ENCODE peak calls at places on chromosomes 6 and 20, in six cellular contexts. U is HL-60; D is small intestine; M is hippocampal formation; G is cardiac muscle cell; O is stimulated activated CD8-positive, alpha-beta memory T cell treated with anti-CD3 and anti-CD28 coated beads, Interleukin-12 subunit alpha, Interleukin-12 subunit beta, amount 100 ng/mL, for 1 hour. W is an unnamed sample.

GRCh38 chr20:6489361-6490154 is 277.9 kb upstream of the BMP2 start:
- DNase-seq in U (peak; percentile 90), D (peak; percentile 40), M (no peak), G (no peak), O (no peak), W (no peak)

GRCh38 chr6:164578616-164579015 is 730.8 kb downstream of the C6orf118 start:
- DNase-seq in U (no peak), D (no peak), M (no peak), G (no peak), O (no peak), W (no peak)

GRCh38 chr6:57324538-57324937 is 7.1 kb downstream of the PRIM2 start:
- DNase-seq in U (no peak), D (no peak), M (peak; percentile 11), G (no peak), O (no peak), W (no peak)

GRCh38 chr6:15433517-15433874 is 187.6 kb downstream of the JARID2 start:
- DNase-seq in U (no peak), D (no peak), M (no peak), G (no peak), O (no peak), W (no peak)

GRCh38 chr6:170374571-170375444 is 68.2 kb downstream of the FAM120B start:
- DNase-seq in U (peak; percentile 46), D (peak; percentile 14), M (no peak), G (peak; percentile 86), O (no peak), W (no peak)

GRCh38 chr20:32737371-32738223 is 5.7 kb downstream of the COMMD7 start:
- DNase-seq in U (no peak), D (peak; percentile 34), M (no peak), G (peak; percentile 71), O (no peak), W (no peak)

GRCh38 chr6:156718647-156719394 is 58.4 kb upstream of the ARID1B start:
- DNase-seq in U (no peak), D (no peak), M (no peak), G (peak; percentile 58), O (no peak), W (peak; percentile 46)

GRCh38 chr20:19735446-19735845 is 22.6 kb upstream of the RIN2 start:
- DNase-seq in U (peak; percentile 75), D (peak; percentile 85), M (peak; percentile 73), G (peak; percentile 88), O (no peak), W (peak; percentile 54)

GRCh38 chr6:79946242-79946641 is 1.1 kb downstream of the ELOVL4 start:
- DNase-seq in U (no peak), D (no peak), M (peak; percentile 37), G (peak; percentile 38), O (no peak), W (no peak)

GRCh38 chr6:24827162-24827561 is 28.4 kb upstream of the ARMH2 start:
- DNase-seq in U (no peak), D (no peak), M (no peak), G (no peak), O (no peak), W (no peak)

GRCh38 chr6:128095362-128095761 is 194.5 kb upstream of the THEMIS start:
- DNase-seq in U (no peak), D (no peak), M (no peak), G (no peak), O (no peak), W (no peak)

GRCh38 chr6:140012146-140012545 is 637.7 kb upstream of the CITED2 start:
- DNase-seq in U (no peak), D (no peak), M (no peak), G (no peak), O (no peak), W (no peak)

GRCh38 chr20:60271597-60271996 is 313.4 kb downstream of the CDH26 start:
- DNase-seq in U (no peak), D (no peak), M (no peak), G (no peak), O (no peak), W (no peak)

GRCh38 chr6:125293587-125293986 is 8.2 kb downstream of the HDDC2 start:
- DNase-seq in U (no peak), D (no peak), M (no peak), G (no peak), O (no peak), W (no peak)

GRCh38 chr6:170446841-170447560 is 106.1 kb downstream of the PSMB1 start:
- DNase-seq in U (no peak), D (no peak), M (no peak), G (no peak), O (no peak), W (no peak)

GRCh38 chr6:37170273-37171140 is 555 bp downstream of the PIM1 start:
- DNase-seq in U (no peak), D (peak; percentile 43), M (peak; percentile 60), G (peak; percentile 60), O (no peak), W (peak; percentile 60)

GRCh38 chr20:20413801-20414200 is 45.9 kb downstream of the INSM1 start:
- DNase-seq in U (no peak), D (no peak), M (no peak), G (no peak), O (no peak), W (no peak)

GRCh38 chr20:41334452-41335421 is 5.9 kb upstream of the LPIN3 start:
- DNase-seq in U (no peak), D (no peak), M (no peak), G (peak; percentile 27), O (no peak), W (no peak)

GRCh38 chr6:80425089-80425823 is 318.8 kb downstream of the BCKDHB start:
- DNase-seq in U (no peak), D (no peak), M (no peak), G (peak; percentile 95), O (no peak), W (no peak)

GRCh38 chr6:1577146-1577680 is 32.5 kb upstream of the FOXC1 start:
- DNase-seq in U (no peak), D (no peak), M (no peak), G (no peak), O (no peak), W (no peak)

GRCh38 chr6:108666656-108667260 is 106.0 kb downstream of the FOXO3 start:
- DNase-seq in U (no peak), D (no peak), M (no peak), G (no peak), O (no peak), W (no peak)

GRCh38 chr6:169494038-169494437 is 207.8 kb downstream of the WDR27 start:
- DNase-seq in U (no peak), D (no peak), M (no peak), G (no peak), O (no peak), W (no peak)

GRCh38 chr6:41051873-41052272 is 1.1 kb upstream of the APOBEC2 start:
- DNase-seq in U (no peak), D (no peak), M (no peak), G (no peak), O (no peak), W (no peak)

GRCh38 chr6:11212625-11213024 is 19.8 kb downstream of the NEDD9 start:
- DNase-seq in U (no peak), D (no peak), M (no peak), G (peak; percentile 87), O (no peak), W (no peak)

GRCh38 chr6:123838612-123839279 is 35.1 kb downstream of the NKAIN2 start:
- DNase-seq in U (no peak), D (no peak), M (no peak), G (no peak), O (no peak), W (no peak)

GRCh38 chr20:39829713-39830112 is 859.3 kb downstream of the MAFB start:
- DNase-seq in U (no peak), D (no peak), M (no peak), G (no peak), O (no peak), W (no peak)

GRCh38 chr6:36660771-36661471 is 17.6 kb upstream of the CDKN1A start:
- DNase-seq in U (no peak), D (peak; percentile 62), M (no peak), G (peak; percentile 61), O (no peak), W (no peak)

GRCh38 chr20:19647992-19648391 is 110.1 kb upstream of the RIN2 start:
- DNase-seq in U (no peak), D (no peak), M (no peak), G (no peak), O (no peak), W (no peak)

GRCh38 chr6:17280552-17281090 is 540 bp upstream of the RBM24 start:
- DNase-seq in U (no peak), D (peak; percentile 19), M (no peak), G (peak; percentile 31), O (no peak), W (peak; percentile 32)

GRCh38 chr20:7171911-7172310 is 404.4 kb downstream of the BMP2 start:
- DNase-seq in U (no peak), D (no peak), M (no peak), G (peak; percentile 43), O (no peak), W (no peak)

GRCh38 chr20:48845000-48845399 is 17.2 kb upstream of the PREX1 start:
- DNase-seq in U (no peak), D (no peak), M (no peak), G (peak; percentile 60), O (no peak), W (no peak)

GRCh38 chr6:150191809-150192208 is 49.0 kb downstream of the PPP1R14C start:
- DNase-seq in U (no peak), D (no peak), M (no peak), G (peak; percentile 32), O (no peak), W (no peak)

GRCh38 chr6:14110001-14110818 is 7.4 kb upstream of the CD83 start:
- DNase-seq in U (no peak), D (no peak), M (no peak), G (no peak), O (no peak), W (no peak)

GRCh38 chr20:64188071-64188470 is 23.8 kb downstream of the MYT1 start:
- DNase-seq in U (no peak), D (no peak), M (no peak), G (no peak), O (no peak), W (no peak)

GRCh38 chr6:169240591-169241390 is 12.9 kb downstream of the THBS2 start:
- DNase-seq in U (no peak), D (no peak), M (no peak), G (no peak), O (no peak), W (no peak)

GRCh38 chr20:19921349-19921793 is 95.8 kb upstream of the NAA20 start:
- DNase-seq in U (no peak), D (no peak), M (no peak), G (no peak), O (no peak), W (no peak)

GRCh38 chr20:19816386-19816785 is 58.3 kb downstream of the RIN2 start:
- DNase-seq in U (no peak), D (no peak), M (no peak), G (no peak), O (no peak), W (no peak)

GRCh38 chr20:588476-588875 is 21.6 kb downstream of the TCF15 start:
- DNase-seq in U (peak; percentile 3), D (no peak), M (no peak), G (no peak), O (no peak), W (no peak)

GRCh38 chr6:15365273-15365687 is 119.4 kb downstream of the JARID2 start:
- DNase-seq in U (peak; percentile 87), D (peak; percentile 82), M (peak; percentile 73), G (peak; percentile 93), O (peak; percentile 18), W (peak; percentile 70)

GRCh38 chr6:29557320-29557719 is 2.2 kb downstream of the UBD start:
- DNase-seq in U (no peak), D (no peak), M (no peak), G (no peak), O (no peak), W (no peak)

W was measured in dorsolateral prefrontal cortex.